ENCODE peak calls at places on chromosomes 12 and 14, in five cellular contexts. One of them, this sample, is unnamed.

GRCh38 chr12:80064269-80064668 is 35.1 kb upstream of the OTOGL start:
- DNase-seq in AG04450: peak; percentile 75
- DNase-seq in AG10803: peak; percentile 75
- DNase-seq in foreskin fibroblast: peak; percentile 72
- DNase-seq in cardiac fibroblast: peak; percentile 22
- DNase-seq in this sample: no peak

GRCh38 chr12:8648598-8649205 is 13.9 kb downstream of the MFAP5 start:
- DNase-seq in AG04450: no peak
- DNase-seq in AG10803: no peak
- DNase-seq in foreskin fibroblast: no peak
- DNase-seq in cardiac fibroblast: no peak
- DNase-seq in this sample: no peak

GRCh38 chr12:64968989-64969819 is 144.8 kb downstream of the TBC1D30 start:
- DNase-seq in AG04450: peak; percentile 23
- DNase-seq in AG10803: no peak
- DNase-seq in foreskin fibroblast: peak; percentile 62
- DNase-seq in cardiac fibroblast: peak; percentile 55
- DNase-seq in this sample: peak; percentile 56

GRCh38 chr14:80974338-80975078 is 19.1 kb downstream of the TSHR start:
- DNase-seq in AG04450: no peak
- DNase-seq in AG10803: peak; percentile 92
- DNase-seq in foreskin fibroblast: peak; percentile 8
- DNase-seq in cardiac fibroblast: peak; percentile 24
- DNase-seq in this sample: peak; percentile 42

GRCh38 chr12:101078881-101079280 is 131.2 kb downstream of the SLC5A8 start:
- DNase-seq in AG04450: no peak
- DNase-seq in AG10803: no peak
- DNase-seq in foreskin fibroblast: no peak
- DNase-seq in cardiac fibroblast: no peak
- DNase-seq in this sample: no peak

GRCh38 chr12:21221072-21221471 is 90.1 kb downstream of the SLCO1B1 start:
- DNase-seq in AG04450: no peak
- DNase-seq in AG10803: no peak
- DNase-seq in foreskin fibroblast: no peak
- DNase-seq in cardiac fibroblast: no peak
- DNase-seq in this sample: no peak

GRCh38 chr12:128109236-128109635 is 157.7 kb upstream of the TMEM132C start:
- DNase-seq in AG04450: no peak
- DNase-seq in AG10803: no peak
- DNase-seq in foreskin fibroblast: no peak
- DNase-seq in cardiac fibroblast: no peak
- DNase-seq in this sample: no peak

GRCh38 chr14:34180428-34180827 is 229.6 kb upstream of the EGLN3 start:
- DNase-seq in AG04450: no peak
- DNase-seq in AG10803: no peak
- DNase-seq in foreskin fibroblast: no peak
- DNase-seq in cardiac fibroblast: no peak
- DNase-seq in this sample: no peak

GRCh38 chr12:110270125-110270962 is 10.7 kb upstream of the ATP2A2 start:
- DNase-seq in AG04450: peak; percentile 42
- DNase-seq in AG10803: peak; percentile 70
- DNase-seq in foreskin fibroblast: peak; percentile 81
- DNase-seq in cardiac fibroblast: peak; percentile 73
- DNase-seq in this sample: peak; percentile 81

GRCh38 chr12:57863676-57864075 is 17.1 kb upstream of the CTDSP2 start:
- DNase-seq in AG04450: no peak
- DNase-seq in AG10803: no peak
- DNase-seq in foreskin fibroblast: no peak
- DNase-seq in cardiac fibroblast: no peak
- DNase-seq in this sample: no peak

GRCh38 chr14:95515080-95515489 is 1.4 kb downstream of the SYNE3 start:
- DNase-seq in AG04450: no peak
- DNase-seq in AG10803: peak; percentile 72
- DNase-seq in foreskin fibroblast: peak; percentile 84
- DNase-seq in cardiac fibroblast: peak; percentile 71
- DNase-seq in this sample: no peak

GRCh38 chr12:47813491-47814196 is 6.1 kb downstream of the HDAC7 start:
- DNase-seq in AG04450: no peak
- DNase-seq in AG10803: no peak
- DNase-seq in foreskin fibroblast: peak; percentile 38
- DNase-seq in cardiac fibroblast: no peak
- DNase-seq in this sample: peak; percentile 28

GRCh38 chr14:50230601-50231474 is 540 bp downstream of the SOS2 start:
- DNase-seq in AG04450: peak; percentile 7
- DNase-seq in AG10803: peak; percentile 70
- DNase-seq in foreskin fibroblast: peak; percentile 66
- DNase-seq in cardiac fibroblast: peak; percentile 66
- DNase-seq in this sample: peak; percentile 47

GRCh38 chr12:80769553-80770140 is 52.9 kb downstream of the MYF5 start:
- DNase-seq in AG04450: no peak
- DNase-seq in AG10803: no peak
- DNase-seq in foreskin fibroblast: no peak
- DNase-seq in cardiac fibroblast: no peak
- DNase-seq in this sample: no peak

GRCh38 chr12:116027551-116027821 is 250.0 kb downstream of the MED13L start:
- DNase-seq in AG04450: no peak
- DNase-seq in AG10803: no peak
- DNase-seq in foreskin fibroblast: no peak
- DNase-seq in cardiac fibroblast: no peak
- DNase-seq in this sample: no peak

GRCh38 chr12:115370650-115371049 is 686.7 kb upstream of the TBX3 start:
- DNase-seq in AG04450: no peak
- DNase-seq in AG10803: no peak
- DNase-seq in foreskin fibroblast: no peak
- DNase-seq in cardiac fibroblast: no peak
- DNase-seq in this sample: no peak

GRCh38 chr12:2628401-2628800 is 166.4 kb upstream of the FKBP4 start:
- DNase-seq in AG04450: no peak
- DNase-seq in AG10803: no peak
- DNase-seq in foreskin fibroblast: no peak
- DNase-seq in cardiac fibroblast: no peak
- DNase-seq in this sample: no peak

GRCh38 chr14:29220077-29220476 is 453.5 kb downstream of the FOXG1 start:
- DNase-seq in AG04450: no peak
- DNase-seq in AG10803: no peak
- DNase-seq in foreskin fibroblast: no peak
- DNase-seq in cardiac fibroblast: no peak
- DNase-seq in this sample: no peak

GRCh38 chr12:125403145-125403789 is 338.0 kb downstream of the AACS start:
- DNase-seq in AG04450: no peak
- DNase-seq in AG10803: peak; percentile 3
- DNase-seq in foreskin fibroblast: peak; percentile 44
- DNase-seq in cardiac fibroblast: peak; percentile 21
- DNase-seq in this sample: peak; percentile 30

GRCh38 chr12:47742253-47742825 is 16.3 kb downstream of the RAPGEF3 start:
- DNase-seq in AG04450: no peak
- DNase-seq in AG10803: no peak
- DNase-seq in foreskin fibroblast: peak; percentile 58
- DNase-seq in cardiac fibroblast: peak; percentile 39
- DNase-seq in this sample: peak; percentile 42

GRCh38 chr12:93183940-93184663 is 193.6 kb upstream of the NUDT4 start:
- DNase-seq in AG04450: no peak
- DNase-seq in AG10803: peak; percentile 71
- DNase-seq in foreskin fibroblast: peak; percentile 54
- DNase-seq in cardiac fibroblast: peak; percentile 84
- DNase-seq in this sample: peak; percentile 45

GRCh38 chr14:20429801-20430669 is 5.9 kb downstream of the KLHL33 start:
- DNase-seq in AG04450: no peak
- DNase-seq in AG10803: no peak
- DNase-seq in foreskin fibroblast: no peak
- DNase-seq in cardiac fibroblast: no peak
- DNase-seq in this sample: no peak

GRCh38 chr14:28609228-28609828 is 157.3 kb upstream of the FOXG1 start:
- DNase-seq in AG04450: no peak
- DNase-seq in AG10803: peak; percentile 0
- DNase-seq in foreskin fibroblast: peak; percentile 60
- DNase-seq in cardiac fibroblast: peak; percentile 80
- DNase-seq in this sample: peak; percentile 68

DNA sequence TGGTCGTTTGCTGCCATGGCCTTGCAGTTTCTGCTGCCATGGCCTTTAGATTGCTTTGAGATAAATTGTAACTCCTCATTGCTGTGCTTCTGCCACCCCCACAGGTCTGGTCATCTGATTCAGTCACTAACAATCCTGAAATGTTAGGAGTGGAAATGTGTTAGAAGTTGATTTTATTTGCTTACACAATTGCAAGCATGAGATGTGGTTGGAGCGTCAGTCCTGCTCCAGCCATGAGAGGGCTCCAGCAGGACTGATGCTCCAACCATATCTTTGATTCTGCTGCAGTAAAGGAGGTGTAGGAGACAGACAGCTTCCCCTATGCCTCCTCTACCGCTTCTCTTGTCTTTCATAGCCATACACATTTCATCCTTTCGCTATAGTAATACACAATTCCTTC is 226.8 kb upstream of the RGS6 start:
- DNase-seq in AG04450: no peak
- DNase-seq in AG10803: peak; percentile 34
- DNase-seq in foreskin fibroblast: peak; percentile 62
- DNase-seq in cardiac fibroblast: no peak
- DNase-seq in this sample: no peak
- TF ChIP-seq CTCF in AG04450: no peak
- TF ChIP-seq CTCF in AG10803: peak; percentile 9
- TF ChIP-seq CTCF in foreskin fibroblast: no peak
- TF ChIP-seq CTCF in cardiac fibroblast: no peak
- TF ChIP-seq CTCF in this sample: no peak

GRCh38 chr12:118063567-118064391 is 2.8 kb upstream of the WSB2 start:
- DNase-seq in AG04450: no peak
- DNase-seq in AG10803: peak; percentile 53
- DNase-seq in foreskin fibroblast: peak; percentile 26
- DNase-seq in cardiac fibroblast: no peak
- DNase-seq in this sample: no peak

GRCh38 chr12:118064608-118065007 is 3.6 kb upstream of the WSB2 start:
- DNase-seq in AG04450: no peak
- DNase-seq in AG10803: no peak
- DNase-seq in foreskin fibroblast: peak; percentile 14
- DNase-seq in cardiac fibroblast: no peak
- DNase-seq in this sample: no peak

GRCh38 chr12:118068361-118068958 is 7.5 kb upstream of the WSB2 start:
- DNase-seq in AG04450: no peak
- DNase-seq in AG10803: no peak
- DNase-seq in foreskin fibroblast: no peak
- DNase-seq in cardiac fibroblast: no peak
- DNase-seq in this sample: no peak

GRCh38 chr12:118061876-118062791 is 1.2 kb upstream of the WSB2 start:
- DNase-seq in AG04450: no peak
- DNase-seq in AG10803: peak; percentile 67
- DNase-seq in foreskin fibroblast: peak; percentile 71
- DNase-seq in cardiac fibroblast: peak; percentile 56
- DNase-seq in this sample: peak; percentile 64

DNA sequence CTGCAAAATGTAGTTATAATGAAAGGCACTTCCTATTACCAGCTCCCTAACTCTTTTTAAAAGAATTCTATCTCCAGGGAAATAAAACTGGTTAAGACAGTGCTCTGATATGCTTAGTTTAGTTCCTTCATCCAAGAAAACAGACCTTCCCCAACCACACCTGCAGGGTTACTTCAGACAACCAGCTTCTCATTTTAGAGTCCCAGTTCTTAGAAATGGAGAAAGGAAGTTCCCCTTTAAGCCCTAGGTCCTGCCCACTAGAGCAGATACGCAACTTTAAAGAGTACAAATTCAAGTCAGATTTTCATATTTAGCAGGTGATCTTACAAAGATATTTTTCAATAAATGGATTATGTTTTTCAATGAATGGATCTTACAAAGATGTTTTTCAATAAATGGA is 4.4 kb upstream of the WSB2 start:
- DNase-seq in AG04450: no peak
- DNase-seq in AG10803: no peak
- DNase-seq in foreskin fibroblast: no peak
- DNase-seq in cardiac fibroblast: no peak
- DNase-seq in this sample: no peak
- H3K4me3 ChIP-seq in AG04450: no peak overlapping the region
- H3K4me3 ChIP-seq in AG10803: no peak overlapping the region
- H3K4me3 ChIP-seq in foreskin fibroblast: no peak overlapping the region
- H3K4me3 ChIP-seq in cardiac fibroblast: no peak overlapping the region
- H3K4me3 ChIP-seq in this sample: no peak overlapping the region

DNA sequence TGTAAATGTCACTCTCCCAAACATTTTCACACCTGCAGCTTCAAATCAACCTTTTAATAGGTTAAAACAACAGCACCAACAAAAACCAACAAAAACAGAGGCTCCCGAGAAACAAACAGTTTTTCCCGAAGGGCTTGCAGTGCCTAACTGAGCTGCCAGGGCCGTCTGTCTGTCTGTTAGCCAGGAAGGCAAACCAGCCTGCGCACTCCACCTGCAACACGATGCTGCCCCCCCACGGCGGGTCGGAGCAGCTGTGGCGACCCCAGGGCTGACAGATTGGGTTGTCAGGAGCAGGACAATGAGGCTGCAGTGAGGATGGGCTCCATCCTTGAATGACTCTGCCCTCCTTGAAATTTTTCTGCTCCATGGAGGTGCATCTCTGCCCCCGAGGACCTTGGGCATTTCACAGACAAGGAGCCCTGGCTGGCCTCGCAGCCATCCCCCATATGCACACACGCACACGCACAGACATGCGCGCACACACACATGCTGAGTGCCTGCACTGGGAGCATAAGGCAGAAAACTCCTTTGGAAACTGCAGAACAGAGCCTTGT is 2.6 kb downstream of the RTL1 start:
- DNase-seq in AG04450: no peak
- DNase-seq in AG10803: no peak
- DNase-seq in foreskin fibroblast: no peak
- DNase-seq in cardiac fibroblast: no peak
- DNase-seq in this sample: no peak
- TF ChIP-seq CTCF in AG04450: peak; percentile 26
- TF ChIP-seq CTCF in AG10803: peak; percentile 13
- TF ChIP-seq CTCF in foreskin fibroblast: peak; percentile 7
- TF ChIP-seq CTCF in cardiac fibroblast: no peak
- TF ChIP-seq CTCF in this sample: peak; percentile 14

GRCh38 chr12:49296836-49297694 is 2.1 kb downstream of the PRPH start:
- DNase-seq in AG04450: no peak
- DNase-seq in AG10803: no peak
- DNase-seq in foreskin fibroblast: peak; percentile 21
- DNase-seq in cardiac fibroblast: no peak
- DNase-seq in this sample: no peak

GRCh38 chr12:49296034-49296835 is 1.3 kb downstream of the PRPH start:
- DNase-seq in AG04450: no peak
- DNase-seq in AG10803: no peak
- DNase-seq in foreskin fibroblast: peak; percentile 44
- DNase-seq in cardiac fibroblast: no peak
- DNase-seq in this sample: no peak

GRCh38 chr12:49295087-49296001 is at the start of gene PRPH:
- DNase-seq in AG04450: no peak
- DNase-seq in AG10803: no peak
- DNase-seq in foreskin fibroblast: peak; percentile 35
- DNase-seq in cardiac fibroblast: no peak
- DNase-seq in this sample: no peak

GRCh38 chr12:49298160-49298559 is 3.2 kb downstream of the PRPH start:
- DNase-seq in AG04450: no peak
- DNase-seq in AG10803: no peak
- DNase-seq in foreskin fibroblast: peak; percentile 19
- DNase-seq in cardiac fibroblast: no peak
- DNase-seq in this sample: no peak

DNA sequence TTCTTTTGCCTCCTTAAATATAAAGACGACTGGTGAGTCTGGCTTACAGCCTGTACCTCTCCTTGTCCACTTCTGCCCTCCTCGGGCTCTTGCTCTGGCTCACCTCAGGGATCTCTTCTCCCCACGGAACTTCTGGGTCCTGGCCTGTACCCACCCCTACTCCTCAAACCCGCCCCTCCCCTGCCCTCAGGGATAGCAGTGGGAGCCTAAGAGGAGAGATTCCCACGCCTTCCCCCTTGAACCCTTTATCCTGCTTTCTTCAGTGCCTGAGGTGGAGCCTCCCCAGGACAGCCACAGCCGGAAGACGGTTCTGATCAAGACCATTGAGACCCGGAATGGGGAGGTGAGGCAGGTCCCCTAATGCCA is 2.7 kb downstream of the PRPH start:
- DNase-seq in AG04450: no peak
- DNase-seq in AG10803: no peak
- DNase-seq in foreskin fibroblast: no peak
- DNase-seq in cardiac fibroblast: no peak
- DNase-seq in this sample: no peak
- H3K4me3 ChIP-seq in AG04450: no peak overlapping the region
- H3K4me3 ChIP-seq in AG10803: no peak overlapping the region
- H3K4me3 ChIP-seq in foreskin fibroblast: no peak overlapping the region
- H3K4me3 ChIP-seq in cardiac fibroblast: no peak overlapping the region
- H3K4me3 ChIP-seq in this sample: no peak overlapping the region

This sample was measured in fibroblast of mammary gland.